ENCODE peak calls at places on chromosome 12, in seven cellular contexts. P, S, Q, H, L, Z and Y are unnamed samples.

GRCh38 chr12:19434538-19434937 is 4.8 kb upstream of the AEBP2 start:
- DNase-seq in P (no peak), S (no peak), Q (no peak), H (no peak), L (no peak), Z (no peak), Y (no peak)

GRCh38 chr12:19972325-19973288 is 395.7 kb upstream of the PDE3A start:
- DNase-seq in P (no peak), S (peak; percentile 29), Q (no peak), H (peak; percentile 13), L (peak; percentile 66), Z (no peak), Y (no peak)

GRCh38 chr12:103547929-103548328 is 39.1 kb upstream of the STAB2 start:
- DNase-seq in P (no peak), S (no peak), Q (no peak), H (no peak), L (no peak), Z (no peak), Y (no peak)

GRCh38 chr12:131808744-131809371 is 19.3 kb upstream of the MMP17 start:
- DNase-seq in P (no peak), S (no peak), Q (no peak), H (no peak), L (no peak), Z (no peak), Y (no peak)

GRCh38 chr12:27542628-27543027 is 18.6 kb downstream of the PPFIBP1 start:
- DNase-seq in P (peak; percentile 85), S (peak; percentile 46), Q (no peak), H (peak; percentile 97), L (peak; percentile 93), Z (no peak), Y (no peak)

GRCh38 chr12:6532927-6533652 is 1.2 kb upstream of the GAPDH start:
- DNase-seq in P (peak; percentile 97), S (peak; percentile 92), Q (no peak), H (peak; percentile 76), L (peak; percentile 90), Z (no peak), Y (peak; percentile 91)

GRCh38 chr12:51482808-51483532 is 58.3 kb downstream of the SLC4A8 start:
- DNase-seq in P (no peak), S (no peak), Q (no peak), H (no peak), L (no peak), Z (no peak), Y (no peak)

GRCh38 chr12:118337194-118337838 is 35.4 kb downstream of the TAOK3 start:
- DNase-seq in P (no peak), S (no peak), Q (no peak), H (peak; percentile 81), L (peak; percentile 65), Z (no peak), Y (no peak)

GRCh38 chr12:89671469-89671868 is 37.2 kb downstream of the ATP2B1 start:
- DNase-seq in P (no peak), S (peak; percentile 81), Q (no peak), H (peak; percentile 64), L (peak; percentile 40), Z (no peak), Y (no peak)

GRCh38 chr12:112319395-112319794 is 62.8 kb downstream of the HECTD4 start:
- DNase-seq in P (no peak), S (no peak), Q (no peak), H (no peak), L (no peak), Z (no peak), Y (no peak)

GRCh38 chr12:19482551-19483109 is 43.3 kb downstream of the AEBP2 start:
- DNase-seq in P (no peak), S (peak; percentile 78), Q (no peak), H (no peak), L (peak; percentile 30), Z (no peak), Y (peak; percentile 79)

GRCh38 chr12:54417712-54418440 is 1.2 kb downstream of the ITGA5 start:
- DNase-seq in P (no peak), S (no peak), Q (no peak), H (no peak), L (peak; percentile 40), Z (no peak), Y (no peak)

GRCh38 chr12:51524386-51524901 is 66.6 kb upstream of the SCN8A start:
- DNase-seq in P (no peak), S (peak; percentile 46), Q (no peak), H (no peak), L (peak; percentile 4), Z (no peak), Y (no peak)

GRCh38 chr12:104177663-104178501 is 37.7 kb upstream of the TXNRD1 start:
- DNase-seq in P (peak; percentile 91), S (peak; percentile 34), Q (no peak), H (peak; percentile 97), L (peak; percentile 95), Z (no peak), Y (no peak)

GRCh38 chr12:15688202-15688736 is 100.9 kb downstream of the EPS8 start:
- DNase-seq in P (peak; percentile 1), S (no peak), Q (no peak), H (no peak), L (no peak), Z (no peak), Y (peak; percentile 56)

GRCh38 chr12:42961395-42961794 is 371.8 kb upstream of the PRICKLE1 start:
- DNase-seq in P (no peak), S (peak; percentile 84), Q (peak; percentile 23), H (peak; percentile 64), L (no peak), Z (no peak), Y (no peak)

GRCh38 chr12:12907552-12907951 is 16.2 kb downstream of the GPRC5A start:
- DNase-seq in P (no peak), S (no peak), Q (no peak), H (no peak), L (no peak), Z (no peak), Y (no peak)

GRCh38 chr12:12902036-12902435 is 10.7 kb downstream of the GPRC5A start:
- DNase-seq in P (no peak), S (no peak), Q (no peak), H (peak; percentile 74), L (no peak), Z (no peak), Y (no peak)

GRCh38 chr12:12901158-12901791 is 9.9 kb downstream of the GPRC5A start:
- DNase-seq in P (peak; percentile 80), S (no peak), Q (no peak), H (peak; percentile 94), L (peak; percentile 98), Z (no peak), Y (no peak)

GRCh38 chr12:12900786-12901157 is 9.4 kb downstream of the GPRC5A start:
- DNase-seq in P (no peak), S (no peak), Q (no peak), H (no peak), L (no peak), Z (no peak), Y (no peak)

DNA sequence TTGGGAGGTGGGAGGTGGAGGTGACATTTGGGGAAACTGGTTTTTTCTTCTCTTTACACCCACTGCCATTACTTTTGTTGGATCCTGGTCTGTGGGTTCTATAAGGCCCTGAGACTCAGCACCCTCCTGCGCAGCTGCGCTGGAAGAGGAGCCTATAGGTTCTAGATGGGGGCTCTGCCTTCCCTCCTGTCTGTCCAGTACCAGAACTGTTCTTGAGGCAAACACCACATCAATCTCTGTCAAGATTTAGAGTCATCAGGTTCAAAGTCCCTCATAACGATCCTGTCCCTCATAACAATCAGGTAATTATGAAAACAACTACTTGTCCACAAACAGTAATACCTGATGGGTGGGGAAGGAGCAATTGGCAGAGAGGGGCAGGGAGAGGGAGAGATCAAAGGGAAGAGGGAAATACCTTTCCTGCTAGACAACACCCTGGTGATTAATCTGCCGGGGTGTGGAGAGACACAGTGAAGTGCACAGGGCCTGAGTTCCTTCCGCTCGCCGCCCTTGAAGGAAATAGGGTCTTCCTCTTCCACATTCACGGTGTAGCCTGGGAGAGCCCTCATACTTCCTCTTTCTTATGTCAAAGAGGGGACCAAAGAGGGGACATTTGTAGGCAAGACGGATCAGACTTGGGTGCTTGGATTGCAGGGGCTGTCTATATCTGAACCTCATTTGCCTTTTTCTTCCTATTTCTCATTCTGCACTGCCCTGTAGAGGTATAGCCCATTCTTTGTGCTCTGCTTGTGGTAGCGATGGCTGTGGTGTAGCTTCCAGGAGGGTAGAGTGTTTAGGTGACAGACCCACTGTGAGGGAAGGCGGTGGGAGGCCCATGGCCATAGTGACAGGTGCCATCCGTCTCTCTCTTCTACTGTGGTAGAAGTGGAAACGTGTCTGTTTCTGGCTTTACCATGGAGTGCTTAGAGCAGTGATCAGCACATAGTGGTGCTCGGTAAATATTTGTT is 12.6 kb downstream of the GPRC5A start:
- DNase-seq in P (no peak), S (no peak), Q (no peak), H (no peak), L (no peak), Z (no peak), Y (no peak)
- H4K8ac ChIP-seq in P (no peak overlapping the region), S (no peak overlapping the region), Q (no peak overlapping the region), H (no peak overlapping the region), L (no peak overlapping the region), Z (no peak overlapping the region), Y (no peak overlapping the region)

DNA sequence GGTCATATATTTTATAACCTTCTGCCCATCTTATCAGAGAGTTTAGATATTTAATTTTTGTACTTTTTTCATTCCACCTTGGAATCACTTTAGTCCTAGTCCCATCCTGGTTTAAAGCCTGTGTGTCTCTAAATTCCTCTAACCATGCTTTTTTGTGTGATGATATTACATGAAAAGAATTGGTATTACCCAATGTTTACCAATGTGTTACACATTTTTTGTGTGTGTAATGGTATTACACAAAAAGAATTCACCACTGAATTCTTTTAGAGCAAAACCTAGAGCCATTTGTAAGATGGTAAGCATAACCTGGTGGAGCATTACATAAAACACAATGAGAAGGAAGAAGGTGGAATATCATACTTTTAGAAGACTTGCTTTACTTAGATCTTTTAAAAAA is 77.5 kb downstream of the FAR2 start:
- DNase-seq in P (peak; percentile 19), S (no peak), Q (no peak), H (peak; percentile 25), L (peak; percentile 28), Z (no peak), Y (no peak)
- H3K4ac ChIP-seq in P (no peak overlapping the region), S (no peak overlapping the region), Q (no peak overlapping the region), H (no peak overlapping the region), L (no peak overlapping the region), Z (no peak overlapping the region), Y (no peak overlapping the region)

DNA sequence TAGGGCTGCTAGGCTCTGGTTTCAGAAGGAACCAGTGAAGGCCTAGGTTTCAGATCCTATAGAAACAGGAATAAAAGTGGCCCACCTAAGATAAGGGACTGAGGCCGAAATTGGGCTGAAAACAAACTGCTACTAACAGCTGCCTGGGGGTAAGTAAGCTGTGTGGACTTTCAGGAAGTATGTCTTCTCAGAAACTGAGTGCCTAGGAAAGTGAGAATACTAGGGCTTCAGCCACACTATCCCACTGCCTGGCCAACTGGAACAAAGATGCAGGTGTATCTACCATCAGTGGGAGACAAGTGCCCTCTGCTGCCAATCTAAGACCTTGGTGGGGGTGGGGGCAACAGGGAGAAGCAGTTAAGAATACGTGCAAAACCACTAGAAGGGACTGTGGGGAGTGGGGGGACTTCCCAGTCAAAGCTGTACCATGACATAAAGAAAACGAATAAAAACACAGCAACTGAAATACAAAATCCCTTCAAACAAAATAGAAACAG is 82.5 kb downstream of the MED13L start:
- DNase-seq in P (no peak), S (peak; percentile 37), Q (no peak), H (no peak), L (no peak), Z (no peak), Y (no peak)
- H4K8ac ChIP-seq in P (no peak overlapping the region), S (no peak overlapping the region), Q (no peak overlapping the region), H (no peak overlapping the region), L (no peak overlapping the region), Z (no peak overlapping the region), Y (no peak overlapping the region)

DNA sequence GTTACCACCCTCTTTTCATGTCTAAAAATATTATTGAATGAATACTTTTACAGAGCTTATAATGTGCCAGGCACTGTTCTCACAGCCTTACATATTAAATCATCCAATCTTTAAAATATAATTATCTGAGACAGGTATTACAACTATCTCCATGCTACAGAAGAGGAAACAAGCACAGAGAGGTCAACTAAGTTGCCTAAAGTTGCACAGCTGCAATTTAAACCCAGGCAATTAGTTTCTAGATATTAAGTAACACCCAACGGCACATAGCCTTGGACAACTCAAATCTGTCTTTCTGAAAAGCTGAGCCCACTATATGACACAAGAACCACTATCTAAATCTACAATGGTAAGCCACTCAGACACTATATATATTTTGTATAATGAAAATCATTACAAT is 92.6 kb downstream of the SLC2A13 start:
- DNase-seq in P (no peak), S (no peak), Q (no peak), H (no peak), L (no peak), Z (no peak), Y (no peak)
- H3K4ac ChIP-seq in P (no peak overlapping the region), S (no peak overlapping the region), Q (no peak overlapping the region), H (no peak overlapping the region), L (no peak overlapping the region), Z (no peak overlapping the region), Y (no peak overlapping the region)